ENCODE peak calls at places on chromosomes 5 and 9, in four cellular contexts. One of them, this sample, is unnamed.
A peak's percentile ranks its signal among the peaks of the same experiment; 100 is the strongest.

GRCh38 chr5:163565492-163565891 is 60.1 kb downstream of the MAT2B start:
- DNase-seq in GOT3: no peak
- DNase-seq in T-helper 2 cell treated with Interferon-gamma antibody and Interleukin-4, amounts not matched to agents 5 μg/mL and 100 μg/mL, for 36 hours: no peak
- DNase-seq in stimulated activated CD4-positive, alpha-beta T cell treated with anti-CD3 and anti-CD28 coated beads, Interleukin-1b, Interleukin-23, amount 100 ng/mL, for 24 hours: no peak
- DNase-seq in this sample: no peak

GRCh38 chr5:131538177-131538593 is 96.8 kb downstream of the RAPGEF6 start:
- DNase-seq in stimulated activated CD4-positive, alpha-beta T cell treated with anti-CD3 and anti-CD28 coated beads, Interleukin-1b, Interleukin-23, amount 100 ng/mL, for 24 hours: no peak
- DNase-seq in T-helper 2 cell treated with Interferon-gamma antibody and Interleukin-4, amounts not matched to agents 5 μg/mL and 100 μg/mL, for 36 hours: no peak
- DNase-seq in GOT3: no peak
- DNase-seq in this sample: no peak

GRCh38 chr5:66830636-66831035 is 234.4 kb downstream of the MAST4 start:
- DNase-seq in T-helper 2 cell treated with Interferon-gamma antibody and Interleukin-4, amounts not matched to agents 5 μg/mL and 100 μg/mL, for 36 hours: no peak
- DNase-seq in GOT3: no peak
- DNase-seq in stimulated activated CD4-positive, alpha-beta T cell treated with anti-CD3 and anti-CD28 coated beads, Interleukin-1b, Interleukin-23, amount 100 ng/mL, for 24 hours: no peak
- DNase-seq in this sample: no peak

GRCh38 chr5:54969856-54970828 is 15.3 kb downstream of the ESM1 start:
- DNase-seq in GOT3: no peak
- DNase-seq in T-helper 2 cell treated with Interferon-gamma antibody and Interleukin-4, amounts not matched to agents 5 μg/mL and 100 μg/mL, for 36 hours: no peak
- DNase-seq in stimulated activated CD4-positive, alpha-beta T cell treated with anti-CD3 and anti-CD28 coated beads, Interleukin-1b, Interleukin-23, amount 100 ng/mL, for 24 hours: no peak
- DNase-seq in this sample: no peak

GRCh38 chr9:115164511-115164974 is 46.6 kb upstream of the TNC start:
- DNase-seq in GOT3: no peak
- DNase-seq in stimulated activated CD4-positive, alpha-beta T cell treated with anti-CD3 and anti-CD28 coated beads, Interleukin-1b, Interleukin-23, amount 100 ng/mL, for 24 hours: no peak
- DNase-seq in T-helper 2 cell treated with Interferon-gamma antibody and Interleukin-4, amounts not matched to agents 5 μg/mL and 100 μg/mL, for 36 hours: no peak
- DNase-seq in this sample: peak; percentile 47

GRCh38 chr9:120383999-120384924 is 195.7 kb downstream of the CDK5RAP2 start:
- DNase-seq in stimulated activated CD4-positive, alpha-beta T cell treated with anti-CD3 and anti-CD28 coated beads, Interleukin-1b, Interleukin-23, amount 100 ng/mL, for 24 hours: no peak
- DNase-seq in GOT3: no peak
- DNase-seq in T-helper 2 cell treated with Interferon-gamma antibody and Interleukin-4, amounts not matched to agents 5 μg/mL and 100 μg/mL, for 36 hours: no peak
- DNase-seq in this sample: no peak

GRCh38 chr5:132387649-132388117 is 18.2 kb downstream of the SLC22A5 start:
- DNase-seq in stimulated activated CD4-positive, alpha-beta T cell treated with anti-CD3 and anti-CD28 coated beads, Interleukin-1b, Interleukin-23, amount 100 ng/mL, for 24 hours: no peak
- DNase-seq in GOT3: peak; percentile 61
- DNase-seq in T-helper 2 cell treated with Interferon-gamma antibody and Interleukin-4, amounts not matched to agents 5 μg/mL and 100 μg/mL, for 36 hours: no peak
- DNase-seq in this sample: peak; percentile 34

GRCh38 chr9:82170079-82170662 is 181.6 kb downstream of the SPATA31D1 start:
- DNase-seq in GOT3: no peak
- DNase-seq in stimulated activated CD4-positive, alpha-beta T cell treated with anti-CD3 and anti-CD28 coated beads, Interleukin-1b, Interleukin-23, amount 100 ng/mL, for 24 hours: no peak
- DNase-seq in T-helper 2 cell treated with Interferon-gamma antibody and Interleukin-4, amounts not matched to agents 5 μg/mL and 100 μg/mL, for 36 hours: no peak
- DNase-seq in this sample: no peak

GRCh38 chr9:96817973-96818372 is 36.3 kb downstream of the ZNF782 start:
- DNase-seq in stimulated activated CD4-positive, alpha-beta T cell treated with anti-CD3 and anti-CD28 coated beads, Interleukin-1b, Interleukin-23, amount 100 ng/mL, for 24 hours: no peak
- DNase-seq in GOT3: no peak
- DNase-seq in T-helper 2 cell treated with Interferon-gamma antibody and Interleukin-4, amounts not matched to agents 5 μg/mL and 100 μg/mL, for 36 hours: no peak
- DNase-seq in this sample: no peak

GRCh38 chr9:72313507-72313906 is 51.5 kb downstream of the ZFAND5 start:
- DNase-seq in GOT3: no peak
- DNase-seq in T-helper 2 cell treated with Interferon-gamma antibody and Interleukin-4, amounts not matched to agents 5 μg/mL and 100 μg/mL, for 36 hours: no peak
- DNase-seq in stimulated activated CD4-positive, alpha-beta T cell treated with anti-CD3 and anti-CD28 coated beads, Interleukin-1b, Interleukin-23, amount 100 ng/mL, for 24 hours: no peak
- DNase-seq in this sample: no peak

GRCh38 chr5:172877496-172878260 is 43.6 kb downstream of the ERGIC1 start:
- DNase-seq in T-helper 2 cell treated with Interferon-gamma antibody and Interleukin-4, amounts not matched to agents 5 μg/mL and 100 μg/mL, for 36 hours: no peak
- DNase-seq in stimulated activated CD4-positive, alpha-beta T cell treated with anti-CD3 and anti-CD28 coated beads, Interleukin-1b, Interleukin-23, amount 100 ng/mL, for 24 hours: no peak
- DNase-seq in GOT3: no peak
- DNase-seq in this sample: no peak

GRCh38 chr5:150129813-150130492 is 25.7 kb downstream of the PDGFRB start:
- DNase-seq in T-helper 2 cell treated with Interferon-gamma antibody and Interleukin-4, amounts not matched to agents 5 μg/mL and 100 μg/mL, for 36 hours: peak; percentile 19
- DNase-seq in stimulated activated CD4-positive, alpha-beta T cell treated with anti-CD3 and anti-CD28 coated beads, Interleukin-1b, Interleukin-23, amount 100 ng/mL, for 24 hours: peak; percentile 23
- DNase-seq in GOT3: no peak
- DNase-seq in this sample: peak; percentile 38

GRCh38 chr9:114413909-114414308 is 26.1 kb upstream of the AKNA start:
- DNase-seq in GOT3: no peak
- DNase-seq in stimulated activated CD4-positive, alpha-beta T cell treated with anti-CD3 and anti-CD28 coated beads, Interleukin-1b, Interleukin-23, amount 100 ng/mL, for 24 hours: no peak
- DNase-seq in T-helper 2 cell treated with Interferon-gamma antibody and Interleukin-4, amounts not matched to agents 5 μg/mL and 100 μg/mL, for 36 hours: no peak
- DNase-seq in this sample: no peak

GRCh38 chr5:106311230-106311629 is 1359.5 kb downstream of the EFNA5 start:
- DNase-seq in GOT3: no peak
- DNase-seq in stimulated activated CD4-positive, alpha-beta T cell treated with anti-CD3 and anti-CD28 coated beads, Interleukin-1b, Interleukin-23, amount 100 ng/mL, for 24 hours: no peak
- DNase-seq in T-helper 2 cell treated with Interferon-gamma antibody and Interleukin-4, amounts not matched to agents 5 μg/mL and 100 μg/mL, for 36 hours: no peak
- DNase-seq in this sample: no peak

GRCh38 chr5:128949847-128950546 is 15.3 kb upstream of the SLC27A6 start:
- DNase-seq in GOT3: no peak
- DNase-seq in stimulated activated CD4-positive, alpha-beta T cell treated with anti-CD3 and anti-CD28 coated beads, Interleukin-1b, Interleukin-23, amount 100 ng/mL, for 24 hours: no peak
- DNase-seq in T-helper 2 cell treated with Interferon-gamma antibody and Interleukin-4, amounts not matched to agents 5 μg/mL and 100 μg/mL, for 36 hours: no peak
- DNase-seq in this sample: no peak

GRCh38 chr5:80711938-80712337 is 57.2 kb upstream of the DHFR start:
- DNase-seq in T-helper 2 cell treated with Interferon-gamma antibody and Interleukin-4, amounts not matched to agents 5 μg/mL and 100 μg/mL, for 36 hours: no peak
- DNase-seq in GOT3: no peak
- DNase-seq in stimulated activated CD4-positive, alpha-beta T cell treated with anti-CD3 and anti-CD28 coated beads, Interleukin-1b, Interleukin-23, amount 100 ng/mL, for 24 hours: no peak
- DNase-seq in this sample: no peak

GRCh38 chr9:128456613-128457061 is 831 bp downstream of the ODF2 start:
- DNase-seq in stimulated activated CD4-positive, alpha-beta T cell treated with anti-CD3 and anti-CD28 coated beads, Interleukin-1b, Interleukin-23, amount 100 ng/mL, for 24 hours: peak; percentile 40
- DNase-seq in GOT3: no peak
- DNase-seq in T-helper 2 cell treated with Interferon-gamma antibody and Interleukin-4, amounts not matched to agents 5 μg/mL and 100 μg/mL, for 36 hours: peak; percentile 72
- DNase-seq in this sample: peak; percentile 58

GRCh38 chr5:173721259-173722232 is 105.1 kb upstream of the BOD1 start:
- DNase-seq in GOT3: no peak
- DNase-seq in stimulated activated CD4-positive, alpha-beta T cell treated with anti-CD3 and anti-CD28 coated beads, Interleukin-1b, Interleukin-23, amount 100 ng/mL, for 24 hours: no peak
- DNase-seq in T-helper 2 cell treated with Interferon-gamma antibody and Interleukin-4, amounts not matched to agents 5 μg/mL and 100 μg/mL, for 36 hours: no peak
- DNase-seq in this sample: no peak

GRCh38 chr9:77991191-77991590 is 40.4 kb downstream of the GNAQ start:
- DNase-seq in stimulated activated CD4-positive, alpha-beta T cell treated with anti-CD3 and anti-CD28 coated beads, Interleukin-1b, Interleukin-23, amount 100 ng/mL, for 24 hours: no peak
- DNase-seq in T-helper 2 cell treated with Interferon-gamma antibody and Interleukin-4, amounts not matched to agents 5 μg/mL and 100 μg/mL, for 36 hours: no peak
- DNase-seq in GOT3: no peak
- DNase-seq in this sample: no peak

GRCh38 chr9:447230-448025 is 232.8 kb downstream of the DOCK8 start:
- DNase-seq in T-helper 2 cell treated with Interferon-gamma antibody and Interleukin-4, amounts not matched to agents 5 μg/mL and 100 μg/mL, for 36 hours: peak; percentile 74
- DNase-seq in GOT3: no peak
- DNase-seq in stimulated activated CD4-positive, alpha-beta T cell treated with anti-CD3 and anti-CD28 coated beads, Interleukin-1b, Interleukin-23, amount 100 ng/mL, for 24 hours: peak; percentile 30
- DNase-seq in this sample: no peak

GRCh38 chr5:139561655-139562451 is 714 bp downstream of the UBE2D2 start:
- DNase-seq in GOT3: no peak
- DNase-seq in stimulated activated CD4-positive, alpha-beta T cell treated with anti-CD3 and anti-CD28 coated beads, Interleukin-1b, Interleukin-23, amount 100 ng/mL, for 24 hours: no peak
- DNase-seq in T-helper 2 cell treated with Interferon-gamma antibody and Interleukin-4, amounts not matched to agents 5 μg/mL and 100 μg/mL, for 36 hours: peak; percentile 51
- DNase-seq in this sample: no peak

GRCh38 chr5:131382407-131383395 is 118.8 kb downstream of the CDC42SE2 start:
- DNase-seq in stimulated activated CD4-positive, alpha-beta T cell treated with anti-CD3 and anti-CD28 coated beads, Interleukin-1b, Interleukin-23, amount 100 ng/mL, for 24 hours: no peak
- DNase-seq in GOT3: no peak
- DNase-seq in T-helper 2 cell treated with Interferon-gamma antibody and Interleukin-4, amounts not matched to agents 5 μg/mL and 100 μg/mL, for 36 hours: peak; percentile 59
- DNase-seq in this sample: no peak

GRCh38 chr5:10653033-10653432 is 89.2 kb downstream of the ANKRD33B start:
- DNase-seq in stimulated activated CD4-positive, alpha-beta T cell treated with anti-CD3 and anti-CD28 coated beads, Interleukin-1b, Interleukin-23, amount 100 ng/mL, for 24 hours: no peak
- DNase-seq in GOT3: no peak
- DNase-seq in T-helper 2 cell treated with Interferon-gamma antibody and Interleukin-4, amounts not matched to agents 5 μg/mL and 100 μg/mL, for 36 hours: no peak
- DNase-seq in this sample: no peak

GRCh38 chr9:134624119-134624826 is 17.3 kb upstream of the COL5A1 start:
- DNase-seq in GOT3: no peak
- DNase-seq in stimulated activated CD4-positive, alpha-beta T cell treated with anti-CD3 and anti-CD28 coated beads, Interleukin-1b, Interleukin-23, amount 100 ng/mL, for 24 hours: no peak
- DNase-seq in T-helper 2 cell treated with Interferon-gamma antibody and Interleukin-4, amounts not matched to agents 5 μg/mL and 100 μg/mL, for 36 hours: no peak
- DNase-seq in this sample: no peak

GRCh38 chr9:11356101-11356500 is 743.3 kb upstream of the PTPRD start:
- DNase-seq in GOT3: no peak
- DNase-seq in T-helper 2 cell treated with Interferon-gamma antibody and Interleukin-4, amounts not matched to agents 5 μg/mL and 100 μg/mL, for 36 hours: no peak
- DNase-seq in stimulated activated CD4-positive, alpha-beta T cell treated with anti-CD3 and anti-CD28 coated beads, Interleukin-1b, Interleukin-23, amount 100 ng/mL, for 24 hours: no peak
- DNase-seq in this sample: no peak

GRCh38 chr5:144237851-144238250 is 67.2 kb downstream of the KCTD16 start:
- DNase-seq in GOT3: no peak
- DNase-seq in stimulated activated CD4-positive, alpha-beta T cell treated with anti-CD3 and anti-CD28 coated beads, Interleukin-1b, Interleukin-23, amount 100 ng/mL, for 24 hours: no peak
- DNase-seq in T-helper 2 cell treated with Interferon-gamma antibody and Interleukin-4, amounts not matched to agents 5 μg/mL and 100 μg/mL, for 36 hours: no peak
- DNase-seq in this sample: no peak

GRCh38 chr5:38607396-38607795 is 51.0 kb upstream of the LIFR start:
- DNase-seq in stimulated activated CD4-positive, alpha-beta T cell treated with anti-CD3 and anti-CD28 coated beads, Interleukin-1b, Interleukin-23, amount 100 ng/mL, for 24 hours: no peak
- DNase-seq in GOT3: no peak
- DNase-seq in T-helper 2 cell treated with Interferon-gamma antibody and Interleukin-4, amounts not matched to agents 5 μg/mL and 100 μg/mL, for 36 hours: no peak
- DNase-seq in this sample: no peak

GRCh38 chr5:27026791-27027190 is 11.6 kb downstream of the CDH9 start:
- DNase-seq in T-helper 2 cell treated with Interferon-gamma antibody and Interleukin-4, amounts not matched to agents 5 μg/mL and 100 μg/mL, for 36 hours: no peak
- DNase-seq in stimulated activated CD4-positive, alpha-beta T cell treated with anti-CD3 and anti-CD28 coated beads, Interleukin-1b, Interleukin-23, amount 100 ng/mL, for 24 hours: no peak
- DNase-seq in GOT3: no peak
- DNase-seq in this sample: no peak

GRCh38 chr9:4009006-4009511 is 290.8 kb downstream of the GLIS3 start:
- DNase-seq in GOT3: no peak
- DNase-seq in stimulated activated CD4-positive, alpha-beta T cell treated with anti-CD3 and anti-CD28 coated beads, Interleukin-1b, Interleukin-23, amount 100 ng/mL, for 24 hours: no peak
- DNase-seq in T-helper 2 cell treated with Interferon-gamma antibody and Interleukin-4, amounts not matched to agents 5 μg/mL and 100 μg/mL, for 36 hours: no peak
- DNase-seq in this sample: no peak

GRCh38 chr5:1374030-1374679 is 29.3 kb upstream of the CLPTM1L start:
- DNase-seq in GOT3: no peak
- DNase-seq in T-helper 2 cell treated with Interferon-gamma antibody and Interleukin-4, amounts not matched to agents 5 μg/mL and 100 μg/mL, for 36 hours: no peak
- DNase-seq in stimulated activated CD4-positive, alpha-beta T cell treated with anti-CD3 and anti-CD28 coated beads, Interleukin-1b, Interleukin-23, amount 100 ng/mL, for 24 hours: no peak
- DNase-seq in this sample: no peak

This sample was measured in T1000.